ENCODE peak calls at places on chromosomes 12 and 14, in five cellular contexts. U is HepG2, O is GM12878, D is upper lobe of left lung, G is K562. N is an unnamed sample.

GRCh38 chr14:22112004-22112403 is 438.4 kb upstream of the OR4E1 start:
- ATAC-seq in G (no peak), U (peak), O (peak), D (no peak), N (no peak)

GRCh38 chr14:21264025-21264801 is 5.0 kb downstream of the HNRNPC start:
- ATAC-seq in U (peak), O (peak), D (peak), G (peak), N (no peak)

GRCh38 chr14:72790887-72791566 is 102.9 kb downstream of the DPF3 start:
- ATAC-seq in D (no peak), O (peak), G (no peak), U (no peak), N (no peak)

GRCh38 chr12:91805031-91805430 is 340.6 kb downstream of the BTG1 start:
- ATAC-seq in U (no peak), G (no peak), O (no peak), D (no peak), N (no peak)

GRCh38 chr12:63047146-63047545 is 103.9 kb downstream of the AVPR1A start:
- ATAC-seq in O (no peak), U (no peak), D (no peak), G (no peak), N (no peak)

GRCh38 chr12:116257213-116257612 is 20.3 kb downstream of the MED13L start:
- ATAC-seq in D (peak), G (peak), O (peak), U (no peak), N (peak)

GRCh38 chr14:100012478-100012925 is 52.7 kb upstream of the EVL start:
- ATAC-seq in D (peak), G (no peak), U (no peak), O (peak), N (no peak)

GRCh38 chr14:98136420-98136819 is 1135.6 kb downstream of the BCL11B start:
- ATAC-seq in O (no peak), D (no peak), G (no peak), U (no peak), N (no peak)

GRCh38 chr14:101704140-101704539 is 57.4 kb upstream of the PPP2R5C start:
- ATAC-seq in G (no peak), U (no peak), O (peak), D (no peak), N (no peak)

GRCh38 chr14:75442642-75443041 is 14.8 kb downstream of the JDP2 start:
- ATAC-seq in U (no peak), G (peak), D (peak), O (no peak), N (no peak)

GRCh38 chr12:93146278-93146939 is 217.3 kb upstream of the EEA1 start:
- ATAC-seq in O (no peak), G (no peak), D (no peak), U (no peak), N (no peak)

GRCh38 chr12:84793558-84794367 is 118.8 kb downstream of the SLC6A15 start:
- ATAC-seq in O (no peak), G (no peak), U (no peak), D (no peak), N (no peak)
- TF ChIP-seq POLR2AphosphoS5 in O (no peak), G (no peak), U (no peak), D (no peak), N (no peak)

GRCh38 chr12:26120561-26121274 is 4.1 kb downstream of the BHLHE41 start:
- ATAC-seq in O (no peak), D (no peak), G (no peak), U (no peak), N (no peak)
- H3K4me3 ChIP-seq in O (no peak), D (no peak), G (no peak), U (no peak), N (peak)

DNA sequence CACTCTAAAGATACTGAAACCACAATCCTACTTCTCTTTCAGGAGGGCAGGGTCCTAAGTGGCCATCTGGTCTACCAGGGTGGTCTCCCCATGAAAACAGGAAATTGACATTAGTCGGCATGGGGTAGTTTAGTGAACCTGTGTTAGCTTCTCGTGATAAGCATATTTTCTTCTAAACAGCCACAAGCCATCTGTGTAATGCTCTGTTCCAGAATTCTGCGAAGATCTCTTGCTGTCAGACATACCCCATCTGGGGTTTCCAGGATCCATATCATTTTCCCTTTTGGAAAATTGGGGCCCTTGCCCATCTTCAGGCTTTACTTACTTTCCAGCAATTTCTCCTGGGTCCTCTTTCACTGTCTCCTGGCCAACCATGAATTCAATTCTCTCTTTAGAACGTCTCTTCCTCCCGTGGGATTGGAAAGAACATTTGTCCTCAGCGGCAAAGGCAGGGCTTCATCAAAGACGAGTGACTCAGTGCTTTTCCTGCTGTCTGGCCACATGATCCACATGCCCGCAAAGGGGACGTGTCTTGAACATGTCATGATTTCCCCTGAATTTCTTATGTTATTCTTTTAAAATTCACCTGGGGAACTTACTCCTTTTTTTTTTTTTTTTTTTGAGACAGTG is 21.4 kb upstream of the NCOR2 start:
- ATAC-seq in O (no peak), D (peak), G (peak), U (no peak), N (peak)
- TF ChIP-seq EP300 in O (no peak), D (no peak), G (no peak), U (no peak), N (no peak)

GRCh38 chr14:50834802-50835276 is 3.9 kb upstream of the NIN start:
- ATAC-seq in O (no peak), D (no peak), U (no peak), G (no peak), N (no peak)
- TF ChIP-seq POLR2AphosphoS5 in O (no peak), D (no peak), U (no peak), G (no peak), N (no peak)

GRCh38 chr12:94510128-94510527 is 50.5 kb upstream of the CEP83 start:
- ATAC-seq in U (no peak), G (no peak), O (no peak), D (no peak), N (no peak)

GRCh38 chr12:94509317-94509716 is 49.6 kb upstream of the CEP83 start:
- ATAC-seq in D (no peak), G (no peak), O (no peak), U (no peak), N (no peak)

GRCh38 chr12:94504386-94504785 is 44.7 kb upstream of the CEP83 start:
- ATAC-seq in G (no peak), U (no peak), D (no peak), O (no peak), N (no peak)

GRCh38 chr12:94511506-94511905 is 51.8 kb upstream of the CEP83 start:
- ATAC-seq in D (no peak), U (no peak), O (no peak), G (no peak), N (no peak)

DNA sequence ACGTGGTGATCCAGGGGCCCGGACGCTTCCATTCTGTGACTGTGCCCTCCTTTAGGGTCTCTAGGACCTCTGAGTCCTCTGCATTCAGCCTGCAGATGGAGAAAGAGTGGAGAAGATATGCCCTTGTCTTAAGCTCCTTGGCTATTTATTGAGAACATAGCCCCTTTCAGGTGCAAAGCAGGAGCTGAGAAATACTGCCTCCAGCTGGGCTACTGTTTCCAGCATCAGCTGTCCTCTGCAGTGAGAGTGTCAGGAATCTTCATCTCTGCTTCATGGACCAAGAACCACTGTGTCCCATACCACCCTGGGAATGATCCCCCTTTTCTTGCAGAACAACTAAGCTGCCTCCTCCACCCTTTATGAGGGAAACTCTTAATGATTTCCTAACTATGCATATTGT is 47.8 kb upstream of the CEP83 start:
- ATAC-seq in D (no peak), O (no peak), G (no peak), U (no peak), N (no peak)
- H3K4me3 ChIP-seq in D (no peak), O (no peak), G (no peak), U (no peak), N (no peak)